ENCODE peak calls at places on chromosomes 3 and 15, in four cellular contexts. One of them, this sample, is unnamed.

GRCh38 chr3:72953325-72953956 is 43.2 kb upstream of the PPP4R2 start:
- DNase-seq in endothelial cell of umbilical vein: no peak
- DNase-seq in A549: peak; percentile 59
- DNase-seq in body of pancreas: no peak
- DNase-seq in this sample: no peak

GRCh38 chr3:195257454-195258448 is 13.2 kb downstream of the XXYLT1 start:
- DNase-seq in endothelial cell of umbilical vein: no peak
- DNase-seq in A549: no peak
- DNase-seq in body of pancreas: no peak
- DNase-seq in this sample: peak; percentile 84

GRCh38 chr3:179108091-179108490 is 36.5 kb upstream of the ZMAT3 start:
- DNase-seq in endothelial cell of umbilical vein: peak; percentile 15
- DNase-seq in A549: no peak
- DNase-seq in body of pancreas: no peak
- DNase-seq in this sample: no peak

GRCh38 chr3:106399773-106400172 is 531.0 kb upstream of the CBLB start:
- DNase-seq in endothelial cell of umbilical vein: no peak
- DNase-seq in A549: no peak
- DNase-seq in body of pancreas: no peak
- DNase-seq in this sample: no peak

GRCh38 chr15:89743011-89743410 is 8.0 kb downstream of the MESP1 start:
- DNase-seq in endothelial cell of umbilical vein: no peak
- DNase-seq in A549: no peak
- DNase-seq in body of pancreas: no peak
- DNase-seq in this sample: no peak

GRCh38 chr3:173009410-173009809 is 131.6 kb downstream of the SPATA16 start:
- DNase-seq in endothelial cell of umbilical vein: no peak
- DNase-seq in A549: no peak
- DNase-seq in body of pancreas: no peak
- DNase-seq in this sample: no peak

GRCh38 chr3:125042725-125043406 is 12.9 kb downstream of the HEG1 start:
- DNase-seq in endothelial cell of umbilical vein: peak; percentile 64
- DNase-seq in A549: no peak
- DNase-seq in body of pancreas: no peak
- DNase-seq in this sample: no peak

GRCh38 chr3:126521122-126521891 is 2.6 kb upstream of the CHST13 start:
- DNase-seq in endothelial cell of umbilical vein: no peak
- DNase-seq in A549: no peak
- DNase-seq in body of pancreas: no peak
- DNase-seq in this sample: no peak

GRCh38 chr3:112775011-112775742 is 71.5 kb downstream of the CD200R1L start:
- DNase-seq in endothelial cell of umbilical vein: no peak
- DNase-seq in A549: peak; percentile 44
- DNase-seq in body of pancreas: no peak
- DNase-seq in this sample: peak; percentile 29

GRCh38 chr3:186133980-186134379 is 25.1 kb upstream of the ETV5 start:
- DNase-seq in endothelial cell of umbilical vein: no peak
- DNase-seq in A549: no peak
- DNase-seq in body of pancreas: no peak
- DNase-seq in this sample: peak; percentile 56

GRCh38 chr3:43693594-43693993 is 2.9 kb downstream of the ABHD5 start:
- DNase-seq in endothelial cell of umbilical vein: no peak
- DNase-seq in A549: no peak
- DNase-seq in body of pancreas: no peak
- DNase-seq in this sample: no peak

GRCh38 chr3:10322355-10322715 is 1.4 kb upstream of the SEC13 start:
- DNase-seq in endothelial cell of umbilical vein: no peak
- DNase-seq in A549: peak; percentile 28
- DNase-seq in body of pancreas: no peak
- DNase-seq in this sample: no peak

GRCh38 chr15:40584191-40584590 is 9.9 kb upstream of the KNL1 start:
- DNase-seq in endothelial cell of umbilical vein: no peak
- DNase-seq in A549: no peak
- DNase-seq in body of pancreas: no peak
- DNase-seq in this sample: no peak

GRCh38 chr3:48514431-48515227 is 10.7 kb upstream of the SHISA5 start:
- DNase-seq in endothelial cell of umbilical vein: no peak
- DNase-seq in A549: no peak
- DNase-seq in body of pancreas: no peak
- DNase-seq in this sample: no peak

GRCh38 chr15:29988689-29989088 is 94.1 kb upstream of the GOLGA8J start:
- DNase-seq in endothelial cell of umbilical vein: peak; percentile 14
- DNase-seq in A549: no peak
- DNase-seq in body of pancreas: no peak
- DNase-seq in this sample: no peak

GRCh38 chr3:13119471-13120220 is 46.4 kb upstream of the IQSEC1 start:
- DNase-seq in endothelial cell of umbilical vein: no peak
- DNase-seq in A549: no peak
- DNase-seq in body of pancreas: no peak
- DNase-seq in this sample: no peak

GRCh38 chr3:30855390-30855789 is 39.1 kb downstream of the GADL1 start:
- DNase-seq in endothelial cell of umbilical vein: no peak
- DNase-seq in A549: no peak
- DNase-seq in body of pancreas: no peak
- DNase-seq in this sample: no peak

GRCh38 chr3:16386536-16386935 is 121.5 kb downstream of the OXNAD1 start:
- DNase-seq in endothelial cell of umbilical vein: no peak
- DNase-seq in A549: no peak
- DNase-seq in body of pancreas: no peak
- DNase-seq in this sample: no peak

GRCh38 chr3:11835028-11835639 is 11.6 kb downstream of the TAMM41 start:
- DNase-seq in endothelial cell of umbilical vein: peak; percentile 49
- DNase-seq in A549: peak; percentile 30
- DNase-seq in body of pancreas: no peak
- DNase-seq in this sample: no peak

GRCh38 chr3:196207159-196207832 is 3.9 kb downstream of the ZDHHC19 start:
- DNase-seq in endothelial cell of umbilical vein: no peak
- DNase-seq in A549: no peak
- DNase-seq in body of pancreas: no peak
- DNase-seq in this sample: no peak

GRCh38 chr15:65401607-65402240 is 21.0 kb downstream of the IGDCC4 start:
- DNase-seq in endothelial cell of umbilical vein: no peak
- DNase-seq in A549: no peak
- DNase-seq in body of pancreas: no peak
- DNase-seq in this sample: no peak
- TF ChIP-seq CTCF in endothelial cell of umbilical vein: no peak
- TF ChIP-seq CTCF in A549: no peak
- TF ChIP-seq CTCF in body of pancreas: no peak
- TF ChIP-seq CTCF in this sample: no peak

GRCh38 chr15:52295421-52295991 is at the start of gene MYO5C:
- DNase-seq in endothelial cell of umbilical vein: peak; percentile 95
- DNase-seq in A549: peak; percentile 83
- DNase-seq in body of pancreas: peak; percentile 97
- DNase-seq in this sample: peak; percentile 47
- TF ChIP-seq POLR2A in endothelial cell of umbilical vein: no peak
- TF ChIP-seq POLR2A in A549: no peak
- TF ChIP-seq POLR2A in body of pancreas: peak; percentile 94
- TF ChIP-seq POLR2A in this sample: no peak

GRCh38 chr3:147419731-147420360 is 10.7 kb downstream of the ZIC1 start:
- DNase-seq in endothelial cell of umbilical vein: no peak
- DNase-seq in A549: no peak
- DNase-seq in body of pancreas: no peak
- DNase-seq in this sample: no peak

GRCh38 chr3:147418352-147418751 is 9.2 kb downstream of the ZIC1 start:
- DNase-seq in endothelial cell of umbilical vein: no peak
- DNase-seq in A549: no peak
- DNase-seq in body of pancreas: no peak
- DNase-seq in this sample: no peak

GRCh38 chr3:147420361-147421183 is 11.4 kb downstream of the ZIC1 start:
- DNase-seq in endothelial cell of umbilical vein: no peak
- DNase-seq in A549: no peak
- DNase-seq in body of pancreas: no peak
- DNase-seq in this sample: no peak

GRCh38 chr3:147417896-147418295 is 8.7 kb downstream of the ZIC1 start:
- DNase-seq in endothelial cell of umbilical vein: no peak
- DNase-seq in A549: no peak
- DNase-seq in body of pancreas: no peak
- DNase-seq in this sample: no peak

GRCh38 chr3:147419062-147419701 is 10.0 kb downstream of the ZIC1 start:
- DNase-seq in endothelial cell of umbilical vein: no peak
- DNase-seq in A549: no peak
- DNase-seq in body of pancreas: peak; percentile 33
- DNase-seq in this sample: peak; percentile 97
- H3K4me3 ChIP-seq in endothelial cell of umbilical vein: no peak overlapping the region
- H3K4me3 ChIP-seq in A549: no peak overlapping the region
- H3K4me3 ChIP-seq in body of pancreas: no peak overlapping the region
- H3K4me3 ChIP-seq in this sample: no peak overlapping the region

DNA sequence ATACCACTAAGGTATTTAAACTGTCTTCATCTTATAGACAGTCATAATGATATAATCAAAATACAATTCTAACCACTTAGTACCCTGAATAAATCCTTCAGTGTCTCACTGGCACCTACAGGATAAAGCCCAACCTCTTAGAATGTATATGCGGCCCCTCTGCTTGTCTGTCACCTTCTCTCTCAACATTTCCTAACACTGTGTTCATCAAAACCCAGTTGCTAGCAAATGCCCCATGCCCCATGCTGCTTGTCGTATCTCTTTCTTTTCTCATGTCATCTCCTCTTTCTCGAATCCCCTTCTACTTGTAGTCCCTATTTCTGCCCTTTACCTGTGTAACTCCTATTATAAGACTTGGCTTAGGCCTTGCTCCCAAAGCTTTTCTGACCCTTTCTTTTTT is 24.6 kb upstream of the PLSCR4 start:
- DNase-seq in endothelial cell of umbilical vein: no peak
- DNase-seq in A549: no peak
- DNase-seq in body of pancreas: no peak
- DNase-seq in this sample: no peak
- TF ChIP-seq CTCF in endothelial cell of umbilical vein: no peak
- TF ChIP-seq CTCF in A549: no peak
- TF ChIP-seq CTCF in body of pancreas: no peak
- TF ChIP-seq CTCF in this sample: no peak

GRCh38 chr3:37993067-37993809 is 2.7 kb downstream of the VILL start:
- DNase-seq in endothelial cell of umbilical vein: no peak
- DNase-seq in A549: no peak
- DNase-seq in body of pancreas: no peak
- DNase-seq in this sample: no peak

GRCh38 chr3:37994639-37994972 is 4.0 kb downstream of the VILL start:
- DNase-seq in endothelial cell of umbilical vein: no peak
- DNase-seq in A549: no peak
- DNase-seq in body of pancreas: no peak
- DNase-seq in this sample: no peak

GRCh38 chr3:37992271-37993066 is 1.9 kb downstream of the VILL start:
- DNase-seq in endothelial cell of umbilical vein: no peak
- DNase-seq in A549: no peak
- DNase-seq in body of pancreas: peak; percentile 55
- DNase-seq in this sample: no peak

GRCh38 chr3:37995652-37996641 is 5.4 kb downstream of the VILL start:
- DNase-seq in endothelial cell of umbilical vein: no peak
- DNase-seq in A549: no peak
- DNase-seq in body of pancreas: no peak
- DNase-seq in this sample: no peak

DNA sequence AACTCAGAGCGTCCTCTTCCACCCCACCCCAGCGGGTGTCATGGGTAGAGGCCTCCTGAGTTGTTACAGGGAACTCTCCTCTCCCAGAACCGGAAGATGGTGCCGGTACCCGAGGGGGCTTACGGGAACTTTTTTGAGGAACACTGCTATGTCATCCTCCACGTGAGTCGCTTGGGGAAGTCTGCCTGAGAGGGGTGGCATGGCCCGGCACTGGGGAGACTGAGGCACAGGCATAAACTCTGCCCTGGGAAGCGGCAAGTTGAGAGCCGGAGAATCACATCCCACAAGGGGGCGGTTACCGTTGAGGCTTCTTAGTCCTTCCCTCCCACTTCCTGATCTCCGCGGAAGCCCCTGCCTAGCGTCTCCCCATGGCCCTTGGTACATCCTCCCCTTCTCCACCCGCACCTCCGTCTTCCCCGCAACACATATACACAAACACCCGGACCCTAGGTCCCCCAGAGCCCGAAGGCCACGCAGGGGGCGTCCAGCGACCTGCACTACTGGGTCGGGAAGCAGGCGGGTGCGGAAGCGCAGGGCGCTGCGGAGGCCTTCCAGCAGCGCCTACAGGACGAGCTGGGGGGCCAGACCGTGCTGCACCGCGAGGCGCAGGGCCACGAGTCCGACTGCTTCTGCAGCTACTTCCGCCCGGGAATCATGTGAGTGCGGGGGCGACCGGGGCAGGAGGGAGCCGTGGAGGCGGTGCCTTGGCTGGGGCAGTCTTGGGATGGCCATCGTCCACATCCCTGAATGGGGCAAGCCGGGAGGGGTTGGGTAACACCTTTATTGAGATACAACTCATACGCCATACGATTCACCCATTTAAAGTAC is 3.4 kb downstream of the VILL start:
- DNase-seq in endothelial cell of umbilical vein: peak; percentile 76
- DNase-seq in A549: no peak
- DNase-seq in body of pancreas: peak; percentile 51
- DNase-seq in this sample: peak; percentile 97
- TF ChIP-seq POLR2A in endothelial cell of umbilical vein: peak; percentile 87
- TF ChIP-seq POLR2A in A549: no peak
- TF ChIP-seq POLR2A in body of pancreas: no peak
- TF ChIP-seq POLR2A in this sample: no peak

GRCh38 chr15:88624971-88625290 is 3.8 kb downstream of the AEN start:
- DNase-seq in endothelial cell of umbilical vein: no peak
- DNase-seq in A549: no peak
- DNase-seq in body of pancreas: no peak
- DNase-seq in this sample: no peak

GRCh38 chr15:88625943-88626741 is 5.0 kb downstream of the AEN start:
- DNase-seq in endothelial cell of umbilical vein: no peak
- DNase-seq in A549: no peak
- DNase-seq in body of pancreas: no peak
- DNase-seq in this sample: no peak

GRCh38 chr15:88629071-88629470 is 7.9 kb downstream of the AEN start:
- DNase-seq in endothelial cell of umbilical vein: no peak
- DNase-seq in A549: no peak
- DNase-seq in body of pancreas: no peak
- DNase-seq in this sample: no peak

GRCh38 chr15:88628018-88628673 is 7.0 kb downstream of the AEN start:
- DNase-seq in endothelial cell of umbilical vein: no peak
- DNase-seq in A549: no peak
- DNase-seq in body of pancreas: no peak
- DNase-seq in this sample: no peak

DNA sequence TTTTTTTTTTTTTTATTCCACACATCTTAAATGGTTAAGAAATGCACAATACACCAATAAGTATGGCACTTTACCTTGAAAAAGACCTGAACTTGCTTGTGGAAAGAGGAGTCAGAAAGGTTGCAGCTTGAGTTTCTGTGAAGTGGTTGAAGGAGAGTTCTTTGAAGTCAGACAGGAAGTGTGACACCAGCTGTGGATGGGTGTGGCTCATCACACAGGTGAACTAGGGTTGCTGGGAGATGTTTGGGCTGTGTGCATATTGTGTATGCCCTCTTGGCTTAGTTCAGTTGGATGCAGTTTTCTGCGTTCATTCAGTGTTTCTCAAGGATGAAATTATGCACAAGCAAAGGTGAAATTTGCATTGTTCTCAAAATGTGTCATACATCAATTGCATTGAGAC is 6.3 kb downstream of the AEN start:
- DNase-seq in endothelial cell of umbilical vein: no peak
- DNase-seq in A549: no peak
- DNase-seq in body of pancreas: no peak
- DNase-seq in this sample: no peak
- H3K4me3 ChIP-seq in endothelial cell of umbilical vein: no peak overlapping the region
- H3K4me3 ChIP-seq in A549: no peak overlapping the region
- H3K4me3 ChIP-seq in body of pancreas: no peak overlapping the region
- H3K4me3 ChIP-seq in this sample: no peak overlapping the region